ENCODE peak calls at places on chromosomes 7 and 10, in seven cellular contexts. U, P, D, Z, J, L and V are unnamed samples.

GRCh38 chr10:81036257-81036656 is 498.6 kb downstream of the SH2D4B start:
- DNase-seq in U (no peak), P (no peak), D (no peak), Z (no peak), J (no peak), L (no peak), V (no peak)

GRCh38 chr10:10830316-10831061 is 187.2 kb upstream of the CELF2 start:
- DNase-seq in U (no peak), P (no peak), D (no peak), Z (no peak), J (peak; percentile 86), L (peak; percentile 35), V (no peak)

GRCh38 chr7:13682626-13683025 is 306.8 kb downstream of the ETV1 start:
- DNase-seq in U (no peak), P (no peak), D (no peak), Z (no peak), J (no peak), L (no peak), V (no peak)

GRCh38 chr10:12129222-12130111 is at the start of gene SEC61A2:
- DNase-seq in U (peak; percentile 71), P (peak; percentile 99), D (peak; percentile 73), Z (peak; percentile 97), J (peak; percentile 32), L (peak; percentile 86), V (peak; percentile 95)

GRCh38 chr7:120617239-120617638 is 240.7 kb downstream of the TSPAN12 start:
- DNase-seq in U (no peak), P (no peak), D (no peak), Z (no peak), J (no peak), L (no peak), V (no peak)

GRCh38 chr10:46553238-46554049 is 3.0 kb downstream of the GPRIN2 start:
- DNase-seq in U (no peak), P (peak; percentile 52), D (no peak), Z (no peak), J (no peak), L (no peak), V (peak; percentile 49)

GRCh38 chr10:122112021-122112616 is 123.2 kb downstream of the TACC2 start:
- DNase-seq in U (no peak), P (no peak), D (peak; percentile 16), Z (no peak), J (no peak), L (peak; percentile 70), V (no peak)

GRCh38 chr10:58240531-58240930 is 27.2 kb downstream of the IPMK start:
- DNase-seq in U (no peak), P (no peak), D (no peak), Z (no peak), J (no peak), L (no peak), V (no peak)

GRCh38 chr10:71963351-71963755 is 842 bp upstream of the CHST3 start:
- DNase-seq in U (no peak), P (peak; percentile 67), D (no peak), Z (no peak), J (no peak), L (no peak), V (no peak)

GRCh38 chr7:93890464-93891068 is at the start of gene TFPI2:
- DNase-seq in U (no peak), P (peak; percentile 59), D (no peak), Z (no peak), J (no peak), L (peak; percentile 87), V (no peak)

GRCh38 chr7:21412953-21413352 is 14.9 kb upstream of the SP4 start:
- DNase-seq in U (no peak), P (no peak), D (no peak), Z (no peak), J (no peak), L (no peak), V (no peak)

GRCh38 chr7:64946772-64947171 is 43.7 kb downstream of the ZNF273 start:
- DNase-seq in U (no peak), P (no peak), D (no peak), Z (no peak), J (no peak), L (peak; percentile 8), V (no peak)

GRCh38 chr7:128886391-128887168 is 23.9 kb downstream of the ATP6V1F start:
- DNase-seq in U (no peak), P (peak; percentile 51), D (no peak), Z (no peak), J (no peak), L (no peak), V (no peak)

GRCh38 chr7:106206826-106207541 is 77.8 kb downstream of the NAMPT start:
- DNase-seq in U (no peak), P (no peak), D (no peak), Z (no peak), J (no peak), L (no peak), V (no peak)

GRCh38 chr7:143002106-143002505 is 24.8 kb downstream of the OR9A2 start:
- DNase-seq in U (no peak), P (no peak), D (peak; percentile 24), Z (peak; percentile 61), J (no peak), L (peak; percentile 53), V (no peak)

GRCh38 chr10:122632561-122632960 is 67.1 kb downstream of the C10orf120 start:
- DNase-seq in U (no peak), P (no peak), D (no peak), Z (no peak), J (no peak), L (no peak), V (peak; percentile 12)

GRCh38 chr7:6419310-6419773 is 28.4 kb downstream of the DAGLB start:
- DNase-seq in U (no peak), P (no peak), D (no peak), Z (no peak), J (no peak), L (no peak), V (peak; percentile 86)

GRCh38 chr10:118459642-118460193 is 117.6 kb upstream of the FAM204A start:
- DNase-seq in U (no peak), P (no peak), D (peak; percentile 73), Z (peak; percentile 58), J (no peak), L (peak; percentile 73), V (no peak)

GRCh38 chr10:116864436-116864835 is 15.1 kb downstream of the ENO4 start:
- DNase-seq in U (no peak), P (no peak), D (no peak), Z (no peak), J (no peak), L (no peak), V (no peak)

GRCh38 chr10:95277614-95278013 is 13.2 kb downstream of the PDLIM1 start:
- DNase-seq in U (no peak), P (no peak), D (no peak), Z (no peak), J (no peak), L (no peak), V (no peak)

GRCh38 chr7:80279760-80280159 is 145.1 kb downstream of the GNAI1 start:
- DNase-seq in U (no peak), P (no peak), D (no peak), Z (no peak), J (no peak), L (no peak), V (no peak)

GRCh38 chr7:141754939-141755338 is 9.0 kb upstream of the TAS2R3 start:
- DNase-seq in U (no peak), P (no peak), D (no peak), Z (peak; percentile 25), J (no peak), L (peak; percentile 47), V (no peak)

GRCh38 chr7:141748401-141748800 is 10.2 kb downstream of the SSBP1 start:
- DNase-seq in U (no peak), P (no peak), D (no peak), Z (no peak), J (no peak), L (no peak), V (no peak)

DNA sequence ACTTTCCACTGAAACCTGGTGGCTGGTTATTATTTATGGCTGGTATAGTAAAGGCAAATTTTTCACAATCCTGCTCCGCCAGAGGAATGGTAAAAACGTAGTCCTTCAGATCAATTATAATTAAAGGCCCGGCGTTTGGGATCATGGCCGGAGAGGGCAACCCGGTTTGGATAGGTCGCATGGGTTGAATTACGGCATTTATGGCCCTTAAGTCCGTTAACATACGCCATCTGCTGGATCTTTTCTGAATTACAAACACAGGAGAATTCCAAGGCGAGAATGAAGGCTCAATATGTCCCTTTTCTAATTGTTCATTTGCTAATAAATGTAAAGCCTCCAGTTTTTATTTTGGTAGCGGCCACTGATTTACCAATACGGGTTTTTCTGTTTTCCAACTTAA is 11.3 kb upstream of the TAS2R3 start:
- DNase-seq in U (no peak), P (no peak), D (no peak), Z (peak; percentile 20), J (no peak), L (peak; percentile 30), V (no peak)
- H3K36me3 ChIP-seq in U (peaks cover 61% of the 10 kb centered on the region), P (peaks cover 70% of the 10 kb centered on the region), D (peaks cover 46% of the 10 kb centered on the region), Z (peaks cover 35% of the 10 kb centered on the region), J (peaks cover 15% of the 10 kb centered on the region), L (peaks cover 70% of the 10 kb centered on the region), V (peaks cover 15% of the 10 kb centered on the region)

GRCh38 chr10:3122034-3122433 is 50.5 kb downstream of the PITRM1 start:
- DNase-seq in U (no peak), P (no peak), D (no peak), Z (no peak), J (no peak), L (no peak), V (no peak)
- H3K36me3 ChIP-seq in U (peaks cover 38% of the 10 kb centered on the region), P (peaks cover 22% of the 10 kb centered on the region), D (peaks cover 35% of the 10 kb centered on the region), Z (no peaks in the 10 kb centered on the region), J (peaks cover 40% of the 10 kb centered on the region), L (no peaks in the 10 kb centered on the region), V (no peaks in the 10 kb centered on the region)

GRCh38 chr7:19696926-19697325 is 11.9 kb downstream of the POLR1F start:
- DNase-seq in U (no peak), P (no peak), D (no peak), Z (no peak), J (no peak), L (no peak), V (no peak)
- H3K36me3 ChIP-seq in U (peaks cover 3% of the 10 kb centered on the region), P (peaks cover 17% of the 10 kb centered on the region), D (peaks cover 5% of the 10 kb centered on the region), Z (peaks cover 3% of the 10 kb centered on the region), J (no peaks in the 10 kb centered on the region), L (peaks cover 18% of the 10 kb centered on the region), V (no peaks in the 10 kb centered on the region)

GRCh38 chr7:157368955-157369354 is 32.2 kb downstream of the DNAJB6 start:
- DNase-seq in U (no peak), P (no peak), D (no peak), Z (no peak), J (no peak), L (no peak), V (no peak)

GRCh38 chr7:157372300-157373232 is 35.8 kb downstream of the DNAJB6 start:
- DNase-seq in U (no peak), P (no peak), D (no peak), Z (no peak), J (no peak), L (no peak), V (no peak)

GRCh38 chr7:157373493-157373892 is 36.7 kb downstream of the DNAJB6 start:
- DNase-seq in U (no peak), P (no peak), D (no peak), Z (no peak), J (no peak), L (no peak), V (no peak)

GRCh38 chr7:157370761-157371160 is 34.0 kb downstream of the DNAJB6 start:
- DNase-seq in U (no peak), P (no peak), D (no peak), Z (no peak), J (no peak), L (no peak), V (no peak)

DNA sequence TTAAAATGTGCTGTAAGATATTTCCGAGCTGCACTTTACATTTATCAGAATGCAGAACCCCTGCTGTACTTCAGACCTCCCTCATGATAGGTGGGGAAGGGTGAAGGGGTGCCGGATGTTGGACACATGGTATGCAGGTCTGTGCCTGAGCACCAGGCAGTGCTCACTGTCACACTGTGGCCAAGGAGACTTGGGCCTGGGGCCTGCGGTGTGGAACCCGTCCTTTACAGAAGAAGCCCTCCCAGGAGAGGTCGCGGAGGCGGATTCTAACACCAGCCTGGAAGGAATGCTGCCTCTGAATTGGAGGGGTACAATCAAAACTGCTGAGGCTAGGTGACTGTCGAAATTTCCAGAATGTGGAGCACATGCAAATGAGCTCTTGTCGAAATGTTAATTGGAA is 34.5 kb downstream of the DNAJB6 start:
- DNase-seq in U (no peak), P (no peak), D (no peak), Z (no peak), J (no peak), L (no peak), V (no peak)
- H3K36me3 ChIP-seq in U (peaks cover 69% of the 10 kb centered on the region), P (peaks cover 66% of the 10 kb centered on the region), D (peaks cover 35% of the 10 kb centered on the region), Z (peaks cover 47% of the 10 kb centered on the region), J (peaks cover 29% of the 10 kb centered on the region), L (peaks cover 82% of the 10 kb centered on the region), V (peaks cover 14% of the 10 kb centered on the region)